ENCODE peak calls at places on chromosomes 7 and 10, in four cellular contexts. L is activated CD8-positive, alpha-beta memory T cell treated with anti-CD3 and anti-CD28 coated beads, Interleukin-2, amount 50 U/mL, for 48 hours; U is NCI-H1105 treated with DMSO at 0.1 percent for 48 hours; R is HuH-7. E is an unnamed sample.

GRCh38 chr7:104936546-104936945 is 77.5 kb upstream of the KMT2E start:
- DNase-seq in R (no peak), U (no peak), L (no peak), E (no peak)

GRCh38 chr7:107742678-107743566 is 1.0 kb upstream of the CBLL1 start:
- DNase-seq in U (peak), L (peak), R (peak), E (no peak)

GRCh38 chr7:85564861-85565630 is 378.2 kb upstream of the SEMA3D start:
- DNase-seq in U (no peak), L (no peak), R (no peak), E (no peak)

GRCh38 chr7:34299066-34299465 is 359.0 kb upstream of the NPSR1 start:
- DNase-seq in U (no peak), L (no peak), R (no peak), E (no peak)

GRCh38 chr10:89471110-89471814 is 56.9 kb downstream of the IFIT5 start:
- DNase-seq in R (no peak), L (no peak), U (no peak), E (no peak)

GRCh38 chr7:151408839-151409554 is 841 bp downstream of the WDR86 start:
- DNase-seq in L (no peak), U (no peak), R (no peak), E (no peak)

GRCh38 chr10:19985745-19986144 is 169.5 kb downstream of the PLXDC2 start:
- DNase-seq in L (no peak), R (no peak), U (no peak), E (no peak)

GRCh38 chr7:98573816-98574215 is 43.3 kb upstream of the NPTX2 start:
- DNase-seq in L (no peak), R (no peak), U (no peak), E (no peak)

GRCh38 chr10:5466451-5466996 is 32.8 kb downstream of the CALML5 start:
- DNase-seq in U (peak), R (no peak), L (no peak), E (no peak)

GRCh38 chr7:98250789-98251188 is 1.2 kb downstream of the TECPR1 start:
- DNase-seq in U (peak), R (no peak), L (peak), E (no peak)

GRCh38 chr7:76346097-76346496 is 12.7 kb downstream of the YWHAG start:
- DNase-seq in R (no peak), U (no peak), L (no peak), E (no peak)

GRCh38 chr7:102819151-102819550 is 70.4 kb downstream of the FAM185A start:
- DNase-seq in R (no peak), U (no peak), L (no peak), E (no peak)

GRCh38 chr7:1673581-1674102 is 3.6 kb downstream of the ELFN1 start:
- DNase-seq in L (peak), R (no peak), U (no peak), E (peak)

GRCh38 chr7:16670021-16670420 is 24.0 kb downstream of the BZW2 start:
- DNase-seq in R (no peak), L (no peak), U (no peak), E (no peak)

GRCh38 chr7:30900053-30900452 is 11.6 kb upstream of the AQP1 start:
- DNase-seq in L (no peak), R (no peak), U (no peak), E (no peak)

GRCh38 chr7:42940985-42941847 is 9.0 kb downstream of the MRPL32 start:
- DNase-seq in R (peak), L (peak), U (peak), E (peak)

GRCh38 chr7:127650842-127651555 is 995 bp upstream of the SND1 start:
- DNase-seq in U (no peak), R (peak), L (no peak), E (no peak)

GRCh38 chr7:26291699-26292538 is at the start of gene SNX10:
- DNase-seq in U (peak), L (peak), R (peak), E (peak)

GRCh38 chr7:55191161-55191925 is 172.5 kb downstream of the EGFR start:
- DNase-seq in U (no peak), L (no peak), R (no peak), E (no peak)

GRCh38 chr10:79250259-79250658 is 97.0 kb upstream of the PPIF start:
- DNase-seq in R (no peak), U (no peak), L (no peak), E (no peak)

GRCh38 chr7:149725916-149726315 is 47.5 kb downstream of the ZNF467 start:
- DNase-seq in R (no peak), L (no peak), U (no peak), E (no peak)

GRCh38 chr10:35640474-35640873 is 1.6 kb downstream of the FZD8 start:
- DNase-seq in U (peak), R (peak), L (peak), E (peak)

GRCh38 chr10:49539320-49539885 is 482 bp upstream of the ERCC6 start:
- DNase-seq in R (peak), L (peak), U (peak), E (peak)

GRCh38 chr10:131573256-131574215 is 262.0 kb upstream of the TCERG1L start:
- DNase-seq in L (peak), R (no peak), U (no peak), E (peak)

GRCh38 chr10:110258542-110258941 is 46.2 kb downstream of the SMNDC1 start:
- DNase-seq in U (no peak), L (no peak), R (no peak), E (no peak)